ENCODE peak calls at places on chromosome 20, in six cellular contexts. F is right cardiac atrium, X is cardiac fibroblast, Y is mucosa of descending colon, M is AG10803, T is lower leg skin. J is an unnamed sample.

GRCh38 chr20:21968486-21968885 is 263.0 kb downstream of the PAX1 start:
- DNase-seq in F (no peak), X (no peak), Y (no peak), M (no peak), T (no peak), J (no peak)

GRCh38 chr20:658202-658601 is 5.2 kb upstream of the SRXN1 start:
- DNase-seq in F (no peak), X (no peak), Y (no peak), M (no peak), T (no peak), J (no peak)

GRCh38 chr20:10848810-10849370 is 175.1 kb upstream of the JAG1 start:
- DNase-seq in F (peak; percentile 41), X (peak; percentile 88), Y (no peak), M (peak; percentile 94), T (no peak), J (peak; percentile 92)

GRCh38 chr20:1909097-1909496 is 13.9 kb downstream of the SIRPA start:
- DNase-seq in F (no peak), X (no peak), Y (no peak), M (no peak), T (no peak), J (no peak)

GRCh38 chr20:41483553-41483930 is 116.9 kb upstream of the EMILIN3 start:
- DNase-seq in F (no peak), X (no peak), Y (no peak), M (peak; percentile 66), T (no peak), J (no peak)

GRCh38 chr20:48781634-48782033 is 46.2 kb downstream of the PREX1 start:
- DNase-seq in F (no peak), X (no peak), Y (no peak), M (no peak), T (no peak), J (no peak)

GRCh38 chr20:16729080-16729479 is 746 bp upstream of the SNRPB2 start:
- DNase-seq in F (no peak), X (no peak), Y (no peak), M (no peak), T (no peak), J (no peak)

GRCh38 chr20:22449115-22449973 is 135.0 kb downstream of the FOXA2 start:
- DNase-seq in F (peak; percentile 31), X (no peak), Y (no peak), M (no peak), T (no peak), J (no peak)

GRCh38 chr20:41082306-41082705 is 53.7 kb downstream of the TOP1 start:
- DNase-seq in F (no peak), X (no peak), Y (no peak), M (no peak), T (no peak), J (no peak)

GRCh38 chr20:47677314-47678129 is 107.8 kb downstream of the SULF2 start:
- DNase-seq in F (no peak), X (peak; percentile 42), Y (no peak), M (no peak), T (no peak), J (no peak)

GRCh38 chr20:17941087-17941825 is 27.3 kb downstream of the SNX5 start:
- DNase-seq in F (no peak), X (no peak), Y (no peak), M (no peak), T (no peak), J (no peak)

GRCh38 chr20:61257596-61257995 is 5.5 kb downstream of the CDH4 start:
- DNase-seq in F (no peak), X (no peak), Y (no peak), M (no peak), T (no peak), J (no peak)

DNA sequence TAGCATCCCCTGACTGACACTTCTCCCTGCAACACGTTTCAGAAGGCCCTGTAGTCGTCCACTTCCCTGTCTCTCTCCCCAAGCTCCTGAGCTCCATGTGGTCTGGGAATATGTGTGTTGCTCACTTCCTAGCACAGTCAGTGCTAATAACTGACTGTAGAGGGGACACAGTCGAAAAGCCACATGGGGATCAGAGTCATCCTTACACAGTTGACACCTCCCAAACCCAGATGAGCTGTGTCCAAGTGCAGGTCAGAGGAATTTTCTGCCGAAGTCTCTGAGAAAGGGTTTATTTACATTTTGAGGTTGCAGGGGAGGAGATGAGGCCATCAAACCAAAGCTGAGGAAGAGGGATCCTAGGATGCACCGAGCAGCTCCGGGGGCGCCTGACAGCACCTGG is 3.5 kb upstream of the ADAM33 start:
- DNase-seq in F (no peak), X (no peak), Y (no peak), M (no peak), T (no peak), J (no peak)
- H3K4me3 ChIP-seq in F (no peak overlapping the region), X (no peak overlapping the region), Y (no peak overlapping the region), M (no peak overlapping the region), T (no peak overlapping the region), J (no peak overlapping the region)

GRCh38 chr20:63178889-63179751 is 36.8 kb downstream of the YTHDF1 start:
- DNase-seq in F (peak; percentile 29), X (no peak), Y (no peak), M (no peak), T (no peak), J (no peak)

GRCh38 chr20:63176448-63177133 is 39.3 kb downstream of the YTHDF1 start:
- DNase-seq in F (no peak), X (no peak), Y (no peak), M (no peak), T (no peak), J (no peak)

GRCh38 chr20:63177134-63177784 is 38.7 kb downstream of the YTHDF1 start:
- DNase-seq in F (no peak), X (no peak), Y (no peak), M (no peak), T (no peak), J (no peak)

GRCh38 chr20:63178445-63178818 is 37.5 kb downstream of the YTHDF1 start:
- DNase-seq in F (no peak), X (no peak), Y (no peak), M (no peak), T (no peak), J (no peak)

DNA sequence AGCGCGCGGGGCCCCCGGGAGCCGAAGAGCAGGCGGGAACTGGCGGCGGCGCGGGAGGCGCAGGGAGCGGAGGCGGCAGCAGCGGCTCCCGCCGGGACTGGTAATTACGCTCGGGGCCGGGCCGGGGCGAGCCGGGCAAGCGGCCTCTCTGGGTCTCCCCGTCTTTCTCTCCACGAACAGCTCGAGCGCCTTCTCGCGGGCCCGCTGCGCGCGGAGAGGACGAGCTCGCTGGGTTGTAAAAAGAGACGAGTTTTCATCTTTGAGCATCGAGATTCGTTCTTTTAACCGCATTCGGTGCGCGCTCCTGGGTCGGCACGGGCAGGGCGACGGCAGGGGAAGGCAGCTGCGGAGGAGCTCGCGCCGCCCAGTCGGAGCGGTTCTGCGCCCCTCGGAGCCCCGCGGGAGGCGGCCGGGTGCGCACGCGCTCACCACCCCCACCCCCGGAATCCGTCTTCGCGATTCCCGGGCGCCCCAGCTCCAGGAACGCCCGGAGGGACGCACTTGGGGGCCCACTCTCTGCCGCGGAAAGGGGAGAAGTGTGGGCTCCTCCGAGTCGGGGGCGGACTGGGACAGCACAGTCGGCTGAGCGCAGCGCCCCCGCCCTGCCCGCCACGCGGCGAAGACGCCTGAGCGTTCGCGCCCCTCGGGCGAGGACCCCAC is 38.0 kb downstream of the YTHDF1 start:
- DNase-seq in F (no peak), X (no peak), Y (no peak), M (no peak), T (no peak), J (no peak)
- H3K4me3 ChIP-seq in F (no peak overlapping the region), X (no peak overlapping the region), Y (no peak overlapping the region), M (no peak overlapping the region), T (no peak overlapping the region), J (no peak overlapping the region)

DNA sequence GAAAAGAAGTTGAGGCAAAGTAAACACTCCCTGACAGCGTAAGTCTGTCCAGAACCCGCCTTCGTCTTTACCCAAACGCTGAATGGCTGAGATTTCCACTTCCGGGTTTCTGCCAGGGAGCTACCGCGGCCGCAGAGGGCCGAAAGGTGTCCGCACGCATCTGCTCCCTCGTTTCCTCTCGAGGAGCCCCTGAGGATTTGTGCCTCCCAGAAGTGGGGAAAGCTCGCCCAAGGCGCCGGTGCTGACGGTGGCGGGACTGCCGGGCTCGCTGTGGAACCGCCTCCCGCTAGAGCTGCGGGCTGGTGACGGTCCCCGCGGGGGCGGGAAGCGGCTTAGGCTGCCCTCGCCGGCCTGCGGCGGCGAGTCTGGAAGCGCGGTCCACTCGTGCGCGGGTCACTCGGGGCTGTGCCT is 1760.2 kb upstream of the DEFB115 start:
- DNase-seq in F (no peak), X (peak; percentile 10), Y (peak; percentile 48), M (peak; percentile 0), T (no peak), J (no peak)
- H3K4me3 ChIP-seq in F (no peak overlapping the region), X (no peak overlapping the region), Y (no peak overlapping the region), M (no peak overlapping the region), T (peak overlapping the region; percentile 33), J (peak overlapping the region; percentile 1)

GRCh38 chr20:25864986-25865714 is 168.5 kb upstream of the ZNF337 start:
- DNase-seq in F (no peak), X (no peak), Y (no peak), M (no peak), T (no peak), J (no peak)

GRCh38 chr20:25863536-25864325 is 167.1 kb upstream of the ZNF337 start:
- DNase-seq in F (no peak), X (no peak), Y (no peak), M (no peak), T (no peak), J (no peak)

GRCh38 chr20:25864326-25864970 is 167.8 kb upstream of the ZNF337 start:
- DNase-seq in F (no peak), X (no peak), Y (no peak), M (no peak), T (no peak), J (no peak)

GRCh38 chr20:25867776-25868649 is 171.4 kb upstream of the ZNF337 start:
- DNase-seq in F (peak; percentile 86), X (peak; percentile 85), Y (no peak), M (peak; percentile 64), T (no peak), J (no peak)

GRCh38 chr20:25865715-25866656 is 169.3 kb upstream of the ZNF337 start:
- DNase-seq in F (peak; percentile 85), X (peak; percentile 83), Y (no peak), M (peak; percentile 70), T (no peak), J (no peak)
- H3K4me3 ChIP-seq in F (peak overlapping the region; percentile 37), X (peak overlapping the region; percentile 32), Y (no peak overlapping the region), M (peak overlapping the region; percentile 55), T (no peak overlapping the region), J (peak overlapping the region; percentile 33)

DNA sequence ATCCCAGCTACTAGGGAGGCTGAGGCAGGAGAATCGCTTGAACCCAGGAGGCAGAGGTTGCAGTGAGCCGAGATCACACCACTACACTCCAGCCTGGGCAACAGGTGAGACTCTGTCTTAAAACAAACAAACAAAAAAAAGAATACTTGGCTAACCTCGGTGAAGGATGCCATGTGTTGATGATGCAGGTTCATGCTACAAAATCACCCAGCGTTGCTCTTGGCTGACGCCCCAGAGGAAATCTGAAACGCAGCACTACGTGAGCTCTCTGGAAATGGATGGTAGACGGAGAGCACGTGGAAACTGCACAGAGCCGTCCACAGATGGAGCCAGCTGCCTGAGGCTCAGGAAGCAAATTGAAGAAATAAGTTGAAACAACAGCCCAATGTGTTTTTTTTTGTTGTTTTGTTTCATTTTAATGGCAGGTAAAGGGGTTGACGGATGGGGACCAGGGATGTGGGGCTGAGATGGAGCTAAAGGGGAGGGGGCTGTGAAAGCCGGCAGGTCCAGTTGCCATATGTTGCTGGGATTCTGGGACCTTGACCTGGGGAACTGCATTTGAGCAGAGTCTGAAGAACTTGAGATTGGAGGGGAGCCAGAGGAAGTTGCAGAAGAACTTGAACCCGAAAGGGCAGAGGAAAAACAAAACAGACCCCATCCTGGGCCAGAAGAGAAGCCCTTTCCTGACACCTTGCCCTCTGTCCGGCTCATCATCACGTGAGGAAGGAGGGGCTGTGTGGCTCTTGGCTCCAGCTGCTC is 12.8 kb upstream of the MANBAL start:
- DNase-seq in F (peak; percentile 53), X (peak; percentile 90), Y (no peak), M (peak; percentile 76), T (peak; percentile 88), J (peak; percentile 66)
- H3K4me3 ChIP-seq in F (no peak overlapping the region), X (peak overlapping the region; percentile 13), Y (no peak overlapping the region), M (no peak overlapping the region), T (no peak overlapping the region), J (no peak overlapping the region)

GRCh38 chr20:43955244-43956191 is 40.9 kb downstream of the TOX2 start:
- DNase-seq in F (no peak), X (peak; percentile 90), Y (no peak), M (peak; percentile 97), T (no peak), J (peak; percentile 88)
- H3K4me3 ChIP-seq in F (no peak overlapping the region), X (no peak overlapping the region), Y (no peak overlapping the region), M (no peak overlapping the region), T (no peak overlapping the region), J (no peak overlapping the region)